ENCODE peak calls at places on chromosome 13, in four cellular contexts. X, B, S and A are unnamed samples.

GRCh38 chr13:25771208-25771607 is 280.6 kb downstream of the SHISA2 start:
- DNase-seq in X (no peak), B (no peak), S (no peak), A (no peak)

GRCh38 chr13:49586717-49587116 is 1.4 kb upstream of the RCBTB1 start:
- DNase-seq in X (peak; percentile 29), B (no peak), S (no peak), A (no peak)

GRCh38 chr13:32752997-32753606 is 166.8 kb downstream of the PDS5B start:
- DNase-seq in X (no peak), B (no peak), S (no peak), A (no peak)

GRCh38 chr13:105904034-105904742 is 631.3 kb downstream of the EFNB2 start:
- DNase-seq in X (no peak), B (no peak), S (no peak), A (no peak)

GRCh38 chr13:107466326-107466725 is 749.0 kb downstream of the LIG4 start:
- DNase-seq in X (no peak), B (no peak), S (no peak), A (no peak)

GRCh38 chr13:95955255-95955654 is 97.9 kb downstream of the UGGT2 start:
- DNase-seq in X (no peak), B (no peak), S (no peak), A (no peak)

GRCh38 chr13:24149306-24150032 is 11.1 kb upstream of the SPATA13 start:
- DNase-seq in X (no peak), B (no peak), S (no peak), A (no peak)

GRCh38 chr13:93248627-93249047 is 22.0 kb downstream of the GPC6 start:
- DNase-seq in X (peak; percentile 92), B (no peak), S (no peak), A (peak; percentile 73)

GRCh38 chr13:106917673-106918652 is 350.0 kb upstream of the ARGLU1 start:
- DNase-seq in X (no peak), B (peak; percentile 51), S (no peak), A (peak; percentile 52)

GRCh38 chr13:62246581-62246980 is 830.9 kb upstream of the PCDH20 start:
- DNase-seq in X (no peak), B (no peak), S (no peak), A (no peak)

GRCh38 chr13:40480012-40480914 is 186.2 kb downstream of the FOXO1 start:
- DNase-seq in X (peak; percentile 62), B (no peak), S (no peak), A (no peak)

GRCh38 chr13:29676941-29677452 is 81.5 kb upstream of the SLC7A1 start:
- DNase-seq in X (no peak), B (no peak), S (no peak), A (no peak)

GRCh38 chr13:29681859-29682258 is 86.4 kb upstream of the SLC7A1 start:
- DNase-seq in X (no peak), B (no peak), S (no peak), A (no peak)

GRCh38 chr13:29676535-29676934 is 81.0 kb upstream of the SLC7A1 start:
- DNase-seq in X (no peak), B (no peak), S (no peak), A (no peak)

GRCh38 chr13:29677627-29678026 is 82.1 kb upstream of the SLC7A1 start:
- DNase-seq in X (no peak), B (no peak), S (no peak), A (no peak)

GRCh38 chr13:29679357-29680050 is 84.0 kb upstream of the SLC7A1 start:
- DNase-seq in X (no peak), B (no peak), S (no peak), A (no peak)
- TF ChIP-seq TARDBP in X (no peak), B (no peak), S (no peak), A (no peak)

DNA sequence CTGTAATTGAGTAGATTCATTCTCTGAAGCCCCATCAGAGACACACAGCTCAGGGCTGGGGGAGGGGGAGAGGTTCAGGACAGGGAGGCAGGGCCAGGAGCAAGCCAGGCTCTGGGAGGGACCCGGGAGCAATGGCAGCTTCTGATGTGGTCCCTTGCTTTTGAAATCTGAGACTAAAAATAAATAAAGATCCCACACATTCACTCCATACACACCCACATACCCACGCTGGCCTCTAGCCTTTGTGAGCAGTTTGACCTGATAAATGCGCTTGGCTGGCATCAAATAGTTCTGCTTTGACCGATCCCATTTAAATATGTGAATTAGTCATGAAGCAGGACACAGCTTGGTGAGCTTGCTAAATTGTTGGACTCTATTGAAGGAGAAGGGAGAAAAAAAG is 32.9 kb downstream of the GSX1 start:
- DNase-seq in X (no peak), B (no peak), S (no peak), A (no peak)
- TF ChIP-seq SP1 in X (no peak), B (no peak), S (no peak), A (no peak)

DNA sequence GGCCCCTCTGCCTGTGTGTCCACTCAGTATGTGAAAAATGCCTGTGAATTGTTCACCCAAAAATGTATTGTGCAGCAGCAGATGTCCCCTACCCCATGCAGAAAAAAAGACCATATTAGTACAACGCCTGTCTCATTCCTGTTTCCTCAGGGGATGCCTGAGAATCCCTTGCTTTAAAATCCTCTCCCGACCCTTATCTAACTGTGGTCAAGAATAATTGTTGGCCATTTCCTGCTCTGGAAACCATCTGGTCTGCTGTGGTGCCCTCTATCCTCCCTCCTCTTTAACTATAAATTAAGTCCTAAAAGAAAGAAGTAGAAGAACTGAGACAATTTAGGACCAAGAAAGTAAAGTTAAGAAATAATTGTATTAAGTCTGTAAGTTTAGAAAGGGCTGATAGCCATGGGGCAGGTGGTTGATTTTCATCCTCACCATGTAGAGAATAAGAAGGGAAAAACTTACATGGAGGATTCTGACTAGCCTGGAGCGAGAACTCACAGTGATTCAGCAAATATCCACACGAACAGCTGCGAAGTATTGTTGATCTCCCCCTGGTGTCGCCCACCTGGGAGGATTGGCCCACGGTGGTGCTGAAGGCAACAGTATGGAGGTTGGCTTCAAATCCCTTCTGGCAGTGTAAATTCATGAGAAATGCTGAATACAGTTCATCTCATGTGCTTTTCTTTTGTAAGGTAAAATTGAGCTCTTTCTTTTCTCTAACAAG is 85.6 kb downstream of the COL4A2 start:
- DNase-seq in X (no peak), B (no peak), S (no peak), A (no peak)
- TF ChIP-seq TARDBP in X (no peak), B (no peak), S (no peak), A (no peak)

GRCh38 chr13:43663474-43664090 is 123.2 kb downstream of the ENOX1 start:
- DNase-seq in X (no peak), B (no peak), S (no peak), A (no peak)
- TF ChIP-seq SP1 in X (no peak), B (no peak), S (no peak), A (no peak)